ENCODE peak calls at places on chromosomes 2 and 18, in six cellular contexts. One of them, this sample, is unnamed.
A peak's percentile ranks its signal among the peaks of the same experiment; 100 is the strongest.

GRCh38 chr18:45686892-45687611 is 36.9 kb upstream of the SLC14A1 start:
- DNase-seq in cardiac muscle cell: peak; percentile 18
- DNase-seq in ELF-1: no peak
- DNase-seq in left colon: peak; percentile 44
- DNase-seq in effector memory CD4-positive, alpha-beta T cell: peak; percentile 41
- DNase-seq in naive thymus-derived CD4-positive, alpha-beta T cell: peak; percentile 83
- DNase-seq in this sample: no peak

GRCh38 chr2:121707344-121707919 is 29.2 kb downstream of the NIFK start:
- DNase-seq in ELF-1: no peak
- DNase-seq in cardiac muscle cell: no peak
- DNase-seq in left colon: no peak
- DNase-seq in effector memory CD4-positive, alpha-beta T cell: no peak
- DNase-seq in naive thymus-derived CD4-positive, alpha-beta T cell: no peak
- DNase-seq in this sample: no peak

GRCh38 chr2:217996345-217996744 is 6.5 kb downstream of the TNS1 start:
- DNase-seq in naive thymus-derived CD4-positive, alpha-beta T cell: no peak
- DNase-seq in left colon: no peak
- DNase-seq in ELF-1: no peak
- DNase-seq in effector memory CD4-positive, alpha-beta T cell: no peak
- DNase-seq in cardiac muscle cell: peak; percentile 93
- DNase-seq in this sample: no peak

GRCh38 chr2:217521820-217522219 is 481.0 kb downstream of the TNS1 start:
- DNase-seq in effector memory CD4-positive, alpha-beta T cell: no peak
- DNase-seq in cardiac muscle cell: peak; percentile 7
- DNase-seq in ELF-1: no peak
- DNase-seq in left colon: no peak
- DNase-seq in naive thymus-derived CD4-positive, alpha-beta T cell: no peak
- DNase-seq in this sample: no peak

GRCh38 chr2:40625849-40626248 is 174.0 kb upstream of the SLC8A1 start:
- DNase-seq in naive thymus-derived CD4-positive, alpha-beta T cell: no peak
- DNase-seq in ELF-1: no peak
- DNase-seq in effector memory CD4-positive, alpha-beta T cell: no peak
- DNase-seq in left colon: no peak
- DNase-seq in cardiac muscle cell: peak; percentile 71
- DNase-seq in this sample: no peak

GRCh38 chr2:190180313-190181065 is 118.0 kb upstream of the MSTN start:
- DNase-seq in cardiac muscle cell: peak; percentile 32
- DNase-seq in naive thymus-derived CD4-positive, alpha-beta T cell: peak; percentile 7
- DNase-seq in left colon: peak; percentile 81
- DNase-seq in effector memory CD4-positive, alpha-beta T cell: no peak
- DNase-seq in ELF-1: peak; percentile 81
- DNase-seq in this sample: peak; percentile 78

GRCh38 chr18:49274188-49274714 is 186.2 kb downstream of the DYM start:
- DNase-seq in naive thymus-derived CD4-positive, alpha-beta T cell: no peak
- DNase-seq in cardiac muscle cell: peak; percentile 81
- DNase-seq in left colon: no peak
- DNase-seq in effector memory CD4-positive, alpha-beta T cell: no peak
- DNase-seq in ELF-1: no peak
- DNase-seq in this sample: no peak

GRCh38 chr18:42131940-42132244 is 176.9 kb downstream of the PIK3C3 start:
- DNase-seq in left colon: no peak
- DNase-seq in effector memory CD4-positive, alpha-beta T cell: no peak
- DNase-seq in naive thymus-derived CD4-positive, alpha-beta T cell: no peak
- DNase-seq in ELF-1: no peak
- DNase-seq in cardiac muscle cell: no peak
- DNase-seq in this sample: no peak

GRCh38 chr2:236944561-236944960 is 141.1 kb upstream of the COPS8 start:
- DNase-seq in cardiac muscle cell: no peak
- DNase-seq in left colon: no peak
- DNase-seq in ELF-1: no peak
- DNase-seq in effector memory CD4-positive, alpha-beta T cell: no peak
- DNase-seq in naive thymus-derived CD4-positive, alpha-beta T cell: no peak
- DNase-seq in this sample: no peak

GRCh38 chr2:145374165-145374564 is 854.2 kb upstream of the ZEB2 start:
- DNase-seq in ELF-1: no peak
- DNase-seq in naive thymus-derived CD4-positive, alpha-beta T cell: no peak
- DNase-seq in left colon: no peak
- DNase-seq in cardiac muscle cell: no peak
- DNase-seq in effector memory CD4-positive, alpha-beta T cell: no peak
- DNase-seq in this sample: no peak

GRCh38 chr2:12087671-12088380 is 341.4 kb downstream of the LPIN1 start:
- DNase-seq in effector memory CD4-positive, alpha-beta T cell: no peak
- DNase-seq in cardiac muscle cell: peak; percentile 25
- DNase-seq in ELF-1: no peak
- DNase-seq in naive thymus-derived CD4-positive, alpha-beta T cell: no peak
- DNase-seq in left colon: no peak
- DNase-seq in this sample: no peak

GRCh38 chr2:196131384-196131861 is 40.0 kb downstream of the STK17B start:
- DNase-seq in cardiac muscle cell: peak; percentile 27
- DNase-seq in left colon: peak; percentile 53
- DNase-seq in effector memory CD4-positive, alpha-beta T cell: peak; percentile 45
- DNase-seq in ELF-1: peak; percentile 78
- DNase-seq in naive thymus-derived CD4-positive, alpha-beta T cell: no peak
- DNase-seq in this sample: no peak

GRCh38 chr2:219252900-219253752 is at the start of gene TUBA4B:
- DNase-seq in ELF-1: peak; percentile 52
- DNase-seq in effector memory CD4-positive, alpha-beta T cell: no peak
- DNase-seq in left colon: peak; percentile 63
- DNase-seq in cardiac muscle cell: no peak
- DNase-seq in naive thymus-derived CD4-positive, alpha-beta T cell: peak; percentile 47
- DNase-seq in this sample: peak; percentile 31

GRCh38 chr2:196479350-196479749 is 160.2 kb upstream of the CCDC150 start:
- DNase-seq in left colon: no peak
- DNase-seq in cardiac muscle cell: peak; percentile 74
- DNase-seq in ELF-1: no peak
- DNase-seq in effector memory CD4-positive, alpha-beta T cell: no peak
- DNase-seq in naive thymus-derived CD4-positive, alpha-beta T cell: no peak
- DNase-seq in this sample: no peak

GRCh38 chr18:56890632-56891031 is 239.5 kb downstream of the WDR7 start:
- DNase-seq in left colon: no peak
- DNase-seq in effector memory CD4-positive, alpha-beta T cell: no peak
- DNase-seq in cardiac muscle cell: peak; percentile 61
- DNase-seq in ELF-1: no peak
- DNase-seq in naive thymus-derived CD4-positive, alpha-beta T cell: no peak
- DNase-seq in this sample: no peak

GRCh38 chr2:32357545-32358482 is 991 bp downstream of the BIRC6 start:
- DNase-seq in cardiac muscle cell: peak; percentile 53
- DNase-seq in effector memory CD4-positive, alpha-beta T cell: peak; percentile 17
- DNase-seq in naive thymus-derived CD4-positive, alpha-beta T cell: peak; percentile 8
- DNase-seq in ELF-1: peak; percentile 80
- DNase-seq in left colon: peak; percentile 57
- DNase-seq in this sample: peak; percentile 62

GRCh38 chr2:162475661-162476060 is 131.7 kb downstream of the GCA start:
- DNase-seq in effector memory CD4-positive, alpha-beta T cell: no peak
- DNase-seq in left colon: no peak
- DNase-seq in naive thymus-derived CD4-positive, alpha-beta T cell: no peak
- DNase-seq in cardiac muscle cell: no peak
- DNase-seq in ELF-1: no peak
- DNase-seq in this sample: no peak

GRCh38 chr18:22871809-22872525 is 61.2 kb upstream of the RBBP8 start:
- DNase-seq in cardiac muscle cell: peak; percentile 52
- DNase-seq in left colon: no peak
- DNase-seq in ELF-1: peak; percentile 23
- DNase-seq in naive thymus-derived CD4-positive, alpha-beta T cell: no peak
- DNase-seq in effector memory CD4-positive, alpha-beta T cell: no peak
- DNase-seq in this sample: no peak

GRCh38 chr2:199366406-199366805 is 91.3 kb downstream of the SATB2 start:
- DNase-seq in effector memory CD4-positive, alpha-beta T cell: no peak
- DNase-seq in ELF-1: peak; percentile 6
- DNase-seq in cardiac muscle cell: no peak
- DNase-seq in left colon: no peak
- DNase-seq in naive thymus-derived CD4-positive, alpha-beta T cell: no peak
- DNase-seq in this sample: no peak

GRCh38 chr2:183404392-183404791 is 280.1 kb downstream of the NUP35 start:
- DNase-seq in naive thymus-derived CD4-positive, alpha-beta T cell: no peak
- DNase-seq in cardiac muscle cell: no peak
- DNase-seq in effector memory CD4-positive, alpha-beta T cell: no peak
- DNase-seq in left colon: no peak
- DNase-seq in ELF-1: no peak
- DNase-seq in this sample: no peak

GRCh38 chr18:10591891-10592290 is 66.1 kb downstream of the NAPG start:
- DNase-seq in effector memory CD4-positive, alpha-beta T cell: no peak
- DNase-seq in ELF-1: no peak
- DNase-seq in left colon: no peak
- DNase-seq in cardiac muscle cell: no peak
- DNase-seq in naive thymus-derived CD4-positive, alpha-beta T cell: no peak
- DNase-seq in this sample: no peak

GRCh38 chr18:32770181-32770650 is 2.6 kb downstream of the KLHL14 start:
- DNase-seq in cardiac muscle cell: no peak
- DNase-seq in effector memory CD4-positive, alpha-beta T cell: no peak
- DNase-seq in ELF-1: peak; percentile 64
- DNase-seq in naive thymus-derived CD4-positive, alpha-beta T cell: no peak
- DNase-seq in left colon: peak; percentile 13
- DNase-seq in this sample: no peak

GRCh38 chr2:44360749-44361329 is 455 bp downstream of the PREPL start:
- DNase-seq in left colon: peak; percentile 18
- DNase-seq in cardiac muscle cell: peak; percentile 25
- DNase-seq in effector memory CD4-positive, alpha-beta T cell: no peak
- DNase-seq in ELF-1: no peak
- DNase-seq in naive thymus-derived CD4-positive, alpha-beta T cell: no peak
- DNase-seq in this sample: no peak

GRCh38 chr2:60479226-60480088 is 74.0 kb downstream of the BCL11A start:
- DNase-seq in left colon: peak; percentile 36
- DNase-seq in ELF-1: peak; percentile 55
- DNase-seq in effector memory CD4-positive, alpha-beta T cell: no peak
- DNase-seq in cardiac muscle cell: no peak
- DNase-seq in naive thymus-derived CD4-positive, alpha-beta T cell: no peak
- DNase-seq in this sample: no peak

GRCh38 chr2:159998236-159998635 is 64.2 kb downstream of the PLA2R1 start:
- DNase-seq in ELF-1: no peak
- DNase-seq in effector memory CD4-positive, alpha-beta T cell: no peak
- DNase-seq in naive thymus-derived CD4-positive, alpha-beta T cell: no peak
- DNase-seq in cardiac muscle cell: peak; percentile 9
- DNase-seq in left colon: no peak
- DNase-seq in this sample: no peak

GRCh38 chr18:26233208-26233607 is 7.0 kb downstream of the TAF4B start:
- DNase-seq in left colon: no peak
- DNase-seq in naive thymus-derived CD4-positive, alpha-beta T cell: no peak
- DNase-seq in effector memory CD4-positive, alpha-beta T cell: no peak
- DNase-seq in cardiac muscle cell: no peak
- DNase-seq in ELF-1: peak; percentile 91
- DNase-seq in this sample: no peak

GRCh38 chr2:85704038-85704437 is 9.9 kb downstream of the GNLY start:
- DNase-seq in ELF-1: no peak
- DNase-seq in naive thymus-derived CD4-positive, alpha-beta T cell: no peak
- DNase-seq in effector memory CD4-positive, alpha-beta T cell: no peak
- DNase-seq in left colon: no peak
- DNase-seq in cardiac muscle cell: no peak
- DNase-seq in this sample: no peak

GRCh38 chr2:141598982-141599381 is 531.8 kb downstream of the LRP1B start:
- DNase-seq in ELF-1: no peak
- DNase-seq in naive thymus-derived CD4-positive, alpha-beta T cell: no peak
- DNase-seq in effector memory CD4-positive, alpha-beta T cell: no peak
- DNase-seq in cardiac muscle cell: no peak
- DNase-seq in left colon: no peak
- DNase-seq in this sample: no peak

GRCh38 chr2:149994057-149994728 is 406.6 kb upstream of the MMADHC start:
- DNase-seq in ELF-1: peak; percentile 3
- DNase-seq in cardiac muscle cell: peak; percentile 58
- DNase-seq in naive thymus-derived CD4-positive, alpha-beta T cell: no peak
- DNase-seq in effector memory CD4-positive, alpha-beta T cell: no peak
- DNase-seq in left colon: peak; percentile 16
- DNase-seq in this sample: no peak

GRCh38 chr2:105553538-105554196 is 154.8 kb upstream of the FHL2 start:
- DNase-seq in left colon: no peak
- DNase-seq in cardiac muscle cell: peak; percentile 54
- DNase-seq in ELF-1: no peak
- DNase-seq in naive thymus-derived CD4-positive, alpha-beta T cell: no peak
- DNase-seq in effector memory CD4-positive, alpha-beta T cell: no peak
- DNase-seq in this sample: no peak

This sample was measured in endothelial cell.